ENCODE peak calls at places on chromosomes 13 and 19, in nine cellular contexts. Y, M, A, W, U, Z, V, I and B are unnamed samples.

GRCh38 chr13:49652691-49653305 is 24.5 kb downstream of the ARL11 start:
- DNase-seq in M (no peak), W (no peak), Z (peak; percentile 65), A (no peak), I (no peak), Y (peak; percentile 83), V (no peak), U (no peak), B (no peak)

GRCh38 chr19:38666662-38667448 is 19.4 kb downstream of the ACTN4 start:
- DNase-seq in M (no peak), U (peak; percentile 82), Y (no peak), V (no peak), I (no peak), A (no peak), W (no peak), Z (no peak), B (no peak)

GRCh38 chr13:97359181-97360057 is 74.5 kb upstream of the RAP2A start:
- DNase-seq in V (no peak), U (peak; percentile 66), W (peak; percentile 46), Y (peak; percentile 84), Z (peak; percentile 54), M (no peak), A (no peak), I (peak; percentile 52), B (no peak)

GRCh38 chr19:7870571-7871279 is 3.5 kb downstream of the PRR36 start:
- DNase-seq in A (no peak), U (peak; percentile 61), Y (peak; percentile 92), M (no peak), W (peak; percentile 90), V (no peak), I (peak; percentile 51), Z (peak; percentile 91), B (peak; percentile 93)

GRCh38 chr13:43991773-43992201 is 112.1 kb downstream of the LACC1 start:
- DNase-seq in Y (no peak), M (no peak), A (no peak), I (no peak), U (no peak), V (no peak), W (no peak), Z (no peak), B (no peak)

GRCh38 chr13:102461302-102461701 is 59.5 kb upstream of the FGF14 start:
- DNase-seq in U (peak; percentile 29), I (no peak), V (no peak), Z (no peak), A (no peak), W (no peak), Y (no peak), M (no peak), B (no peak)

GRCh38 chr13:100532090-100532766 is 56.4 kb downstream of the GGACT start:
- DNase-seq in M (no peak), Z (no peak), I (no peak), Y (peak; percentile 52), A (no peak), V (peak; percentile 74), U (no peak), W (no peak), B (no peak)

GRCh38 chr13:33426131-33426530 is 140.6 kb upstream of the STARD13 start:
- DNase-seq in Y (no peak), Z (no peak), U (no peak), I (no peak), A (no peak), M (no peak), V (no peak), W (no peak), B (no peak)

GRCh38 chr13:57627663-57628062 is 3.9 kb upstream of the PCDH17 start:
- DNase-seq in A (no peak), U (peak; percentile 39), I (no peak), W (no peak), V (no peak), Z (no peak), Y (no peak), M (no peak), B (no peak)

GRCh38 chr13:97853550-97853949 is 99.9 kb upstream of the IPO5 start:
- DNase-seq in Z (no peak), Y (no peak), M (no peak), U (peak; percentile 37), V (no peak), A (no peak), W (no peak), I (no peak), B (no peak)

GRCh38 chr19:20233105-20233504 is 66.1 kb downstream of the ZNF486 start:
- DNase-seq in V (no peak), Y (no peak), U (no peak), I (no peak), M (no peak), Z (no peak), W (no peak), A (no peak), B (no peak)

GRCh38 chr19:48090281-48090802 is 20.3 kb downstream of the PLA2G4C start:
- DNase-seq in A (no peak), W (no peak), V (no peak), Y (no peak), Z (no peak), I (no peak), U (no peak), M (no peak), B (no peak)

GRCh38 chr13:48667136-48667535 is 13.4 kb downstream of the CYSLTR2 start:
- DNase-seq in U (no peak), Z (no peak), M (no peak), V (no peak), A (no peak), Y (no peak), I (no peak), W (no peak), B (no peak)

GRCh38 chr19:44891016-44891882 is at the start of gene TOMM40:
- DNase-seq in U (peak; percentile 98), A (peak; percentile 99), I (no peak), M (no peak), V (no peak), Y (peak; percentile 72), W (peak; percentile 100), Z (no peak), B (peak; percentile 99)

GRCh38 chr19:10018219-10018618 is 4.9 kb downstream of the RDH8 start:
- DNase-seq in V (no peak), M (no peak), U (peak; percentile 53), W (no peak), I (no peak), Y (no peak), Z (no peak), A (no peak), B (no peak)

GRCh38 chr19:10670876-10671804 is 17.0 kb downstream of the ILF3 start:
- DNase-seq in W (no peak), V (no peak), M (no peak), A (no peak), Z (no peak), Y (no peak), U (no peak), I (no peak), B (no peak)

GRCh38 chr13:29369060-29369743 is 226.3 kb downstream of the SLC7A1 start:
- DNase-seq in Y (peak; percentile 69), U (peak; percentile 36), M (no peak), V (no peak), I (no peak), A (no peak), Z (no peak), W (no peak), B (no peak)

GRCh38 chr13:95710313-95710712 is 33.4 kb downstream of the DNAJC3 start:
- DNase-seq in Z (no peak), Y (no peak), M (no peak), A (no peak), U (peak; percentile 58), V (no peak), W (no peak), I (no peak), B (no peak)

GRCh38 chr13:82330499-82330898 is 1551.8 kb downstream of the SLITRK1 start:
- DNase-seq in V (no peak), Y (no peak), U (peak; percentile 20), A (no peak), I (no peak), W (no peak), M (no peak), Z (no peak), B (no peak)
- H3K36me3 ChIP-seq in V (no peaks in the 10 kb centered on the region), Y (no peaks in the 10 kb centered on the region), U (no peaks in the 10 kb centered on the region), A (no peaks in the 10 kb centered on the region), I (no peaks in the 10 kb centered on the region), W (no peaks in the 10 kb centered on the region), M (no peaks in the 10 kb centered on the region), Z (no peaks in the 10 kb centered on the region), B (no peaks in the 10 kb centered on the region)

GRCh38 chr13:19759669-19760068 is 23.1 kb downstream of the PSPC1 start:
- DNase-seq in I (no peak), Z (no peak), W (no peak), V (no peak), A (no peak), Y (no peak), M (no peak), U (no peak), B (no peak)
- H3K36me3 ChIP-seq in I (peaks cover 13% of the 10 kb centered on the region), Z (peaks cover 1% of the 10 kb centered on the region), W (no peaks in the 10 kb centered on the region), V (peaks cover 36% of the 10 kb centered on the region), A (peaks cover 30% of the 10 kb centered on the region), Y (peaks cover 94% of the 10 kb centered on the region), M (no peaks in the 10 kb centered on the region), U (no peaks in the 10 kb centered on the region), B (peaks cover 46% of the 10 kb centered on the region)

GRCh38 chr19:16405091-16405490 is 66.7 kb downstream of the EPS15L1 start:
- DNase-seq in V (no peak), M (no peak), A (no peak), I (no peak), Y (no peak), U (no peak), Z (no peak), W (no peak), B (no peak)
- H3K36me3 ChIP-seq in V (peaks cover 78% of the 10 kb centered on the region), M (peaks cover 19% of the 10 kb centered on the region), A (peaks cover 33% of the 10 kb centered on the region), I (peaks cover 5% of the 10 kb centered on the region), Y (peaks cover 47% of the 10 kb centered on the region), U (peaks cover 30% of the 10 kb centered on the region), Z (peaks cover 3% of the 10 kb centered on the region), W (no peaks in the 10 kb centered on the region), B (peaks cover 35% of the 10 kb centered on the region)

GRCh38 chr19:52070496-52070895 is 21.9 kb upstream of the ZNF432 start:
- DNase-seq in M (no peak), A (no peak), W (no peak), Y (no peak), I (no peak), V (no peak), Z (no peak), U (peak; percentile 90), B (no peak)

GRCh38 chr19:52065399-52065798 is 16.8 kb upstream of the ZNF432 start:
- DNase-seq in Z (no peak), W (no peak), M (no peak), I (no peak), A (no peak), V (no peak), Y (no peak), U (no peak), B (no peak)

GRCh38 chr19:52069653-52070052 is 21.0 kb upstream of the ZNF432 start:
- DNase-seq in W (no peak), I (no peak), Y (no peak), A (no peak), U (no peak), M (no peak), V (no peak), Z (no peak), B (no peak)

DNA sequence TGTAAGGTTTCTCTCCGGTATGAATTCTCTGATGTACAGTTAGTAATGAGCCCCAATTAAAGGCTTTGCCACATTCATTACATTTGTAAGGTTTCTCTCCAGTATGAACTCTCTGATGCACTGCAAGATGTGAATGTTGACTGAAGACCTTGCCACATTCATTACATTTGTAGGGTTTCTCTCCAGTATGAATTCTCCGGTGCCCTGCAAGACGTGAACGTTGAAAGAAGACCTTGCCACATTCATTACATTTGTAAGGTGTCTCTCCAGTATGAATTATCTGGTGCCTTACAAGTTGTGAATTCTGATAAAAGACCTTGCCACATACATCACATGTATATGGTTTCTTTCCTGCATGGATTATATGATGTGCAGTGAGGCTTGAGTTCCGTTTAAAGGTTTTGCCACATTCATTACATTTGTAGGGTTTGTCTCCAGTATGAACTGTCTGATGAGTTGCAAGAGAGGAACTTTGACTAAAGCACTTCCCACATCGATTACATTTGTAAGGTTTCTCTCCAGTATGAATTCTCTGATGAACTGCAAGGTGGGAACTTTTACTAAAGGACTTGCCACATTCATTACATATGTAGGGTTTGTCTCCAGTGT is 17.7 kb upstream of the ZNF432 start:
- DNase-seq in Y (no peak), Z (no peak), U (no peak), I (no peak), M (no peak), A (no peak), V (no peak), W (no peak), B (no peak)
- H3K36me3 ChIP-seq in Y (peaks cover 88% of the 10 kb centered on the region), Z (peaks cover 7% of the 10 kb centered on the region), U (peaks cover 20% of the 10 kb centered on the region), I (peaks cover 15% of the 10 kb centered on the region), M (peaks cover 28% of the 10 kb centered on the region), A (peaks cover 84% of the 10 kb centered on the region), V (peaks cover 93% of the 10 kb centered on the region), W (no peaks in the 10 kb centered on the region), B (peaks cover 75% of the 10 kb centered on the region)